ENCODE peak calls at places on chromosomes 1 and 21, in six cellular contexts. K is heart left ventricle, P is K562, Z is HCT116, C is upper lobe of right lung, G is fibroblast of lung. Q is an unnamed sample. For H3K4me1, the result is how much of the 10 kb centered on the place peaks cover.

GRCh38 chr1:86352096-86352495 is 44.0 kb downstream of the ODF2L start:
- DNase-seq in K (no peak), G (no peak), Z (no peak), P (no peak), C (no peak), Q (no peak)

GRCh38 chr21:38806942-38807284 is 1.2 kb downstream of the ETS2 start:
- DNase-seq in G (no peak), C (no peak), K (no peak), Z (no peak), P (no peak), Q (no peak)

GRCh38 chr21:17853393-17854275 is 34.5 kb upstream of the C21orf91 start:
- DNase-seq in P (no peak), K (no peak), G (no peak), Z (no peak), C (no peak), Q (no peak)

GRCh38 chr1:190168116-190168515 is 309.5 kb downstream of the BRINP3 start:
- DNase-seq in C (no peak), P (no peak), K (no peak), G (peak), Z (peak), Q (no peak)

GRCh38 chr1:70487910-70488665 is 77.0 kb downstream of the CTH start:
- DNase-seq in P (peak), C (no peak), G (peak), Z (peak), K (no peak), Q (no peak)

GRCh38 chr1:222276062-222276461 is 271.8 kb downstream of the HHIPL2 start:
- DNase-seq in C (no peak), Z (no peak), K (no peak), P (no peak), G (no peak), Q (no peak)

GRCh38 chr1:197771388-197771787 is 3.9 kb downstream of the DENND1B start:
- DNase-seq in K (no peak), C (no peak), Z (no peak), P (no peak), G (no peak), Q (no peak)

GRCh38 chr1:192130175-192130574 is 28.1 kb upstream of the RGS18 start:
- DNase-seq in P (no peak), C (no peak), K (no peak), Z (no peak), G (no peak), Q (no peak)

GRCh38 chr1:55519937-55520683 is 304.9 kb upstream of the USP24 start:
- DNase-seq in G (peak), C (no peak), P (no peak), K (no peak), Z (no peak), Q (no peak)

GRCh38 chr1:31705080-31705866 is 1.5 kb upstream of the COL16A1 start:
- DNase-seq in G (peak), Z (no peak), C (no peak), P (peak), K (peak), Q (peak)

GRCh38 chr21:21715286-21715969 is 717.2 kb downstream of the NCAM2 start:
- DNase-seq in G (peak), C (no peak), Z (no peak), K (no peak), P (no peak), Q (no peak)

GRCh38 chr1:222454782-222455181 is 93.1 kb downstream of the HHIPL2 start:
- DNase-seq in Z (no peak), P (no peak), G (no peak), K (no peak), C (no peak), Q (no peak)

GRCh38 chr1:94463765-94464330 is 45.7 kb downstream of the ABCD3 start:
- DNase-seq in K (no peak), P (peak), C (no peak), Z (peak), G (peak), Q (no peak)

GRCh38 chr1:203461717-203462116 is 13.9 kb upstream of the PRELP start:
- DNase-seq in K (no peak), Z (no peak), P (no peak), C (no peak), G (no peak), Q (no peak)

GRCh38 chr1:107748529-107748928 is 216.5 kb downstream of the VAV3 start:
- DNase-seq in Z (no peak), C (no peak), P (no peak), G (peak), K (no peak), Q (no peak)

GRCh38 chr1:16208270-16208987 is 4.0 kb downstream of the ARHGEF19 start:
- DNase-seq in C (peak), Z (no peak), K (no peak), P (peak), G (no peak), Q (peak)

GRCh38 chr1:231028676-231029075 is 11.4 kb downstream of the FAM89A start:
- DNase-seq in C (no peak), P (no peak), Z (no peak), G (no peak), K (no peak), Q (no peak)

GRCh38 chr1:29762635-29763034 is 526.3 kb downstream of the PTPRU start:
- DNase-seq in Z (no peak), K (no peak), C (no peak), P (no peak), G (no peak), Q (no peak)

GRCh38 chr1:214632091-214632490 is 29.1 kb downstream of the CENPF start:
- DNase-seq in G (no peak), K (no peak), P (no peak), C (no peak), Z (no peak), Q (no peak)

GRCh38 chr1:109188200-109188599 is 25.5 kb upstream of the SARS1 start:
- DNase-seq in K (no peak), Z (no peak), C (peak), G (no peak), P (no peak), Q (no peak)
- TF ChIP-seq CTCF in K (no peak), Z (no peak), C (no peak), G (no peak), P (no peak), Q (no peak)

GRCh38 chr1:9127395-9128160 is 1.3 kb downstream of the GPR157 start:
- DNase-seq in P (no peak), K (no peak), C (no peak), G (no peak), Z (no peak), Q (peak)

GRCh38 chr1:9129391-9130041 is 614 bp upstream of the GPR157 start:
- DNase-seq in C (peak), G (no peak), Z (peak), K (peak), P (peak), Q (peak)

GRCh38 chr1:9128520-9129371 is at the start of gene GPR157:
- DNase-seq in G (peak), P (peak), Z (peak), C (peak), K (peak), Q (peak)

GRCh38 chr1:9126511-9126910 is 2.4 kb downstream of the GPR157 start:
- DNase-seq in K (no peak), Z (no peak), C (no peak), G (no peak), P (no peak), Q (no peak)

GRCh38 chr1:9128161-9128519 is 762 bp downstream of the GPR157 start:
- DNase-seq in P (no peak), C (peak), Z (no peak), K (no peak), G (no peak), Q (no peak)
- H3K27ac ChIP-seq in P (no peak), C (peak), Z (peak), K (peak), G (peak), Q (peak)

GRCh38 chr21:41876928-41877652 is 2.1 kb downstream of the PRDM15 start:
- DNase-seq in P (no peak), Z (no peak), C (no peak), G (no peak), K (no peak), Q (no peak)

GRCh38 chr21:41876396-41876795 is 2.7 kb downstream of the PRDM15 start:
- DNase-seq in K (no peak), Z (no peak), C (no peak), P (no peak), G (no peak), Q (no peak)

GRCh38 chr21:41873426-41873825 is 5.7 kb downstream of the PRDM15 start:
- DNase-seq in P (no peak), K (no peak), Z (no peak), C (no peak), G (no peak), Q (no peak)

GRCh38 chr21:41874611-41875010 is 4.5 kb downstream of the PRDM15 start:
- DNase-seq in Z (no peak), K (no peak), P (no peak), C (no peak), G (no peak), Q (no peak)

GRCh38 chr21:41875086-41875485 is 4.1 kb downstream of the PRDM15 start:
- DNase-seq in K (no peak), P (no peak), G (no peak), Z (no peak), C (no peak), Q (no peak)
- H3K4me1 ChIP-seq in K (under half), P (under half), G (under half), Z (under half), C (under half), Q (under half)

DNA sequence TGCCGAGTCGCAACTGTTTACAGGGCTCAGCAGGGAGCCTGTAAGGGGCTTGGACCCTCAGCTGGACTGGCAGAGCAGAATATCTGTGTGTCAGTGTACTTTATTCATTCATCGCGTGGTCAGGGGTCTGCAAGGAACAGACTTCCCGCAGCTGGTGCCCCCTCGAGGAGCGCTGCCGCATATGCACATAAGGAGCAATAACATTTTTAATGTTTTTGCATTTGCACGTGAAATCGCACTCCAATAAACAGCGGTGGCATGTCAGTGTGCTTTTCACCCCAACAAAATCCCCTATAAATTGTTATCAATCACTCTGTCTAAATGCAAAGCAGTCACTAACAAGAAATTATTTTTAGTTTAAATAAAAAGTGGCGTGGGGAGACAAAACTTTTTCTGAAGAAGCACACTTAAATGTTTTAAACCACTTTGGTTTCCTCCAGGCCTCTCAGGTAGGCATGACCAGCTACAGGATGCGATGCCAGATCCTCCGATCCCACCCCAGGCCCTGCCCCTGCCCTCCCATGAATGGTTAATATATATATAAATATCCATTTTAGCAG is 3.5 kb downstream of the FMO1 start:
- DNase-seq in K (no peak), P (no peak), C (no peak), G (peak), Z (no peak), Q (peak)
- TF ChIP-seq CTCF in K (peak), P (peak), C (peak), G (peak), Z (peak), Q (peak)

GRCh38 chr1:2454227-2454626 is 21.9 kb upstream of the PLCH2 start:
- DNase-seq in C (no peak), P (no peak), G (no peak), K (no peak), Z (no peak), Q (no peak)

GRCh38 chr1:2452583-2453315 is 23.3 kb upstream of the PLCH2 start:
- DNase-seq in G (peak), K (no peak), Z (no peak), C (no peak), P (no peak), Q (no peak)

GRCh38 chr1:2449636-2450454 is 26.2 kb upstream of the PLCH2 start:
- DNase-seq in P (no peak), G (no peak), K (no peak), Z (no peak), C (no peak), Q (no peak)

GRCh38 chr1:2455757-2456156 is 20.3 kb upstream of the PLCH2 start:
- DNase-seq in C (no peak), K (no peak), Z (no peak), G (peak), P (no peak), Q (no peak)

GRCh38 chr1:2451744-2452582 is 24.1 kb upstream of the PLCH2 start:
- DNase-seq in G (peak), K (no peak), Z (no peak), P (no peak), C (no peak), Q (no peak)
- H3K27ac ChIP-seq in G (peak), K (no peak), Z (no peak), P (no peak), C (no peak), Q (no peak)

DNA sequence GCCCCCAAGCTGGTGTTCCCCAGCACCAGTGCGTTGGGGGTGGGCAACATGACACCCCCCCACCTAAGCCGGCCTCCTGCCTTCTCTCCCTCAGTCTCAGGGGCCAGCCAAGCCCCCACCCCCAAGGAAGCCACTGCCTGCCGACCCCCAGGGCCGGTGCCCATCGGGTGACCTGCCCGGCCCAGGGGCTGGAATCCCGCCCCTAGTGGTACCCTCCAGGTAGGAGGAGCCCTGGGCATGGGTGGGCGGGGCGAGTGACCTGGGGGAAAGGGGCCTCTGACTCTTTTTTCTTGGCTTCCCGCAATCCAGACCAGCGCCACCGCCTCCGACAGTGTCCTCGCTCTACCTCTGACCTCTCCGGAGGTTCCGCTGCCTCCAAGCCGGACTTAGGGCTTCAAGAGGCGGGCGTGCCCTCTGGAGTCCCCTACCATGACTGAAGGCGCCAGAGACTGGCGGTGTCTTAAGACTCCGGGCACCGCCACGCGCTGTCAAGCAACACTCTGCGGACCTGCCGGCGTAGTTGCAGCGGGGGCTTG is 1.3 kb upstream of the EFNA4 start:
- DNase-seq in K (no peak), Z (no peak), C (no peak), G (no peak), P (peak), Q (peak)
- H3K4me1 ChIP-seq in K (under half), Z (under half), C (under half), G (under half), P (under half), Q (under half)

DNA sequence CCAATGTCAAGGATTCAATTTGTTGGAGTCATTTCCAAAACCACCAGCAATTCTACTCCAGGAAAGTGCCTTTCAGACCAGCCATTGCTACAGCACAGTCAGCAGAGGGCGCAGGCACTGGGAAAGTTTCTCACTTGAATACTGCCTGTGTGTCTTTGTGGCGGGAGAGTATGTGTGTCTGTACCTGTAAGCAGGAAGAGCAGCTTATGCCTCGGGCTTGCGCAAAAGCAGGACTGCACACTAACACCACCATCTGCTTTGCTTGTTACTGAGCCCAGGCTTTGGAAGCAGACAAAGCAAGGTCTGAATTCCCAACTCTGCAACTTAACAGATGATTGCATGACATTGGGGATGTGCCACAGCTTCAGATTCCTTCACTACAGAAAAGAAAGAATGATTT is 7.0 kb upstream of the CTSE start:
- DNase-seq in K (no peak), Z (peak), G (peak), P (peak), C (peak), Q (peak)
- TF ChIP-seq CTCF in K (peak), Z (peak), G (peak), P (peak), C (peak), Q (peak)

GRCh38 chr1:11925938-11926292 is 312 bp downstream of the KIAA2013 start:
- DNase-seq in P (no peak), C (peak), K (peak), G (no peak), Z (no peak), Q (peak)
- H3K27ac ChIP-seq in P (peak), C (no peak), K (peak), G (no peak), Z (peak), Q (no peak)

GRCh38 chr1:22752339-22752738 is 41.7 kb downstream of the EPHB2 start:
- DNase-seq in P (no peak), K (no peak), Z (no peak), G (no peak), C (no peak), Q (no peak)
- H3K4me1 ChIP-seq in P (under half), K (under half), Z (under half), G (under half), C (under half), Q (under half)